ENCODE peak calls at places on chromosomes 11 and 22, in nine cellular contexts. One of them, this sample, is unnamed.

GRCh38 chr11:110279881-110280280 is 16.5 kb downstream of the RDX start:
- DNase-seq in fibroblast of lung: no peak
- DNase-seq in brain microvascular endothelial cell: no peak
- DNase-seq in thyroid gland: no peak
- DNase-seq in HFF-Myc: no peak
- DNase-seq in transverse colon: no peak
- DNase-seq in MM.1S: no peak
- DNase-seq in left lung: no peak
- DNase-seq in GM06990: no peak
- DNase-seq in this sample: no peak

GRCh38 chr11:129237456-129237855 is 45.3 kb upstream of the ARHGAP32 start:
- DNase-seq in fibroblast of lung: no peak
- DNase-seq in brain microvascular endothelial cell: no peak
- DNase-seq in thyroid gland: no peak
- DNase-seq in HFF-Myc: no peak
- DNase-seq in transverse colon: no peak
- DNase-seq in MM.1S: no peak
- DNase-seq in left lung: no peak
- DNase-seq in GM06990: no peak
- DNase-seq in this sample: no peak

GRCh38 chr11:94884322-94884721 is 89.0 kb downstream of the CWC15 start:
- DNase-seq in fibroblast of lung: no peak
- DNase-seq in brain microvascular endothelial cell: no peak
- DNase-seq in thyroid gland: no peak
- DNase-seq in HFF-Myc: no peak
- DNase-seq in transverse colon: no peak
- DNase-seq in MM.1S: no peak
- DNase-seq in left lung: no peak
- DNase-seq in GM06990: no peak
- DNase-seq in this sample: no peak

GRCh38 chr11:134949121-134949591 is 537.1 kb upstream of the B3GAT1 start:
- DNase-seq in fibroblast of lung: peak
- DNase-seq in brain microvascular endothelial cell: peak
- DNase-seq in thyroid gland: peak
- DNase-seq in HFF-Myc: peak
- DNase-seq in transverse colon: no peak
- DNase-seq in MM.1S: no peak
- DNase-seq in left lung: no peak
- DNase-seq in GM06990: no peak
- DNase-seq in this sample: peak

GRCh38 chr22:49777569-49778250 is 50.0 kb downstream of the BRD1 start:
- DNase-seq in fibroblast of lung: no peak
- DNase-seq in brain microvascular endothelial cell: no peak
- DNase-seq in thyroid gland: no peak
- DNase-seq in HFF-Myc: no peak
- DNase-seq in transverse colon: no peak
- DNase-seq in MM.1S: no peak
- DNase-seq in left lung: no peak
- DNase-seq in GM06990: no peak
- DNase-seq in this sample: no peak

GRCh38 chr11:128210148-128210940 is 377.0 kb downstream of the ETS1 start:
- DNase-seq in fibroblast of lung: peak
- DNase-seq in brain microvascular endothelial cell: peak
- DNase-seq in thyroid gland: peak
- DNase-seq in HFF-Myc: peak
- DNase-seq in transverse colon: peak
- DNase-seq in MM.1S: no peak
- DNase-seq in left lung: no peak
- DNase-seq in GM06990: no peak
- DNase-seq in this sample: peak

GRCh38 chr11:124766156-124766555 is 4.1 kb upstream of the ESAM start:
- DNase-seq in fibroblast of lung: no peak
- DNase-seq in brain microvascular endothelial cell: no peak
- DNase-seq in thyroid gland: no peak
- DNase-seq in HFF-Myc: no peak
- DNase-seq in transverse colon: no peak
- DNase-seq in MM.1S: no peak
- DNase-seq in left lung: no peak
- DNase-seq in GM06990: no peak
- DNase-seq in this sample: no peak

GRCh38 chr11:12159351-12160099 is 49.1 kb downstream of the MICAL2 start:
- DNase-seq in fibroblast of lung: peak
- DNase-seq in brain microvascular endothelial cell: peak
- DNase-seq in thyroid gland: no peak
- DNase-seq in HFF-Myc: peak
- DNase-seq in transverse colon: no peak
- DNase-seq in MM.1S: no peak
- DNase-seq in left lung: peak
- DNase-seq in GM06990: no peak
- DNase-seq in this sample: peak

DNA sequence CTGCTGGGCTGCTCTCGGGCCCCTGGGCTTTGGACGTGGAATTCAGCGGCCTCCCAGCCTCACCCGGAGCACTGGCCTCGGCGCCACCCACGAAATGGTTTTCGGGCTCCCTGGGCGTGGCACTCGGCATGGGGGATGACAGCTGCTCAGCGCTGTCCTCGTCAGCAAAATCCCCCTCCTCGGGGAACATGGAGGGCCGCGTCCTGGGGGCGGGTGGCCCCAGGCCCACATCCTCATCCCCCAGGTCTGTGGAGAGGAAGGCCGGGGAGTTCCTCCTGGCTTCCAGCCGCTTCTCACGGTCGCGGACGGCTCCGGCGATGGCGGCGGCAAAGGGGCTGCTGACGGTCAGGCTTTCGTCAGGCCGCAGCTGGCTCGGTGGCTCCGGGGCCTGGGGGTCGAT is 88.4 kb downstream of the CTTN start:
- DNase-seq in fibroblast of lung: no peak
- DNase-seq in brain microvascular endothelial cell: no peak
- DNase-seq in thyroid gland: no peak
- DNase-seq in HFF-Myc: no peak
- DNase-seq in transverse colon: no peak
- DNase-seq in MM.1S: no peak
- DNase-seq in left lung: no peak
- DNase-seq in GM06990: no peak
- DNase-seq in this sample: no peak
- TF ChIP-seq CTCF in fibroblast of lung: no peak
- TF ChIP-seq CTCF in brain microvascular endothelial cell: no peak
- TF ChIP-seq CTCF in thyroid gland: no peak
- TF ChIP-seq CTCF in HFF-Myc: no peak
- TF ChIP-seq CTCF in transverse colon: no peak
- TF ChIP-seq CTCF in MM.1S: no peak
- TF ChIP-seq CTCF in left lung: no peak
- TF ChIP-seq CTCF in GM06990: no peak
- TF ChIP-seq CTCF in this sample: no peak

GRCh38 chr11:64864135-64864472 is 14.3 kb downstream of the EHD1 start:
- DNase-seq in fibroblast of lung: no peak
- DNase-seq in brain microvascular endothelial cell: no peak
- DNase-seq in thyroid gland: no peak
- DNase-seq in HFF-Myc: no peak
- DNase-seq in transverse colon: no peak
- DNase-seq in MM.1S: no peak
- DNase-seq in left lung: no peak
- DNase-seq in GM06990: no peak
- DNase-seq in this sample: no peak

GRCh38 chr11:64865286-64866172 is 12.9 kb downstream of the EHD1 start:
- DNase-seq in fibroblast of lung: peak
- DNase-seq in brain microvascular endothelial cell: peak
- DNase-seq in thyroid gland: peak
- DNase-seq in HFF-Myc: no peak
- DNase-seq in transverse colon: no peak
- DNase-seq in MM.1S: peak
- DNase-seq in left lung: no peak
- DNase-seq in GM06990: peak
- DNase-seq in this sample: peak

GRCh38 chr11:64866173-64866491 is 12.3 kb downstream of the EHD1 start:
- DNase-seq in fibroblast of lung: no peak
- DNase-seq in brain microvascular endothelial cell: no peak
- DNase-seq in thyroid gland: no peak
- DNase-seq in HFF-Myc: no peak
- DNase-seq in transverse colon: no peak
- DNase-seq in MM.1S: no peak
- DNase-seq in left lung: no peak
- DNase-seq in GM06990: no peak
- DNase-seq in this sample: no peak

GRCh38 chr11:64863381-64864060 is 14.9 kb downstream of the EHD1 start:
- DNase-seq in fibroblast of lung: peak
- DNase-seq in brain microvascular endothelial cell: no peak
- DNase-seq in thyroid gland: no peak
- DNase-seq in HFF-Myc: no peak
- DNase-seq in transverse colon: no peak
- DNase-seq in MM.1S: no peak
- DNase-seq in left lung: no peak
- DNase-seq in GM06990: no peak
- DNase-seq in this sample: no peak

GRCh38 chr11:64864473-64865285 is 13.7 kb downstream of the EHD1 start:
- DNase-seq in fibroblast of lung: peak
- DNase-seq in brain microvascular endothelial cell: peak
- DNase-seq in thyroid gland: no peak
- DNase-seq in HFF-Myc: no peak
- DNase-seq in transverse colon: peak
- DNase-seq in MM.1S: no peak
- DNase-seq in left lung: peak
- DNase-seq in GM06990: peak
- DNase-seq in this sample: peak
- H3K4me3 ChIP-seq in fibroblast of lung: peak
- H3K4me3 ChIP-seq in brain microvascular endothelial cell: no peak
- H3K4me3 ChIP-seq in thyroid gland: no peak
- H3K4me3 ChIP-seq in HFF-Myc: no peak
- H3K4me3 ChIP-seq in transverse colon: peak
- H3K4me3 ChIP-seq in MM.1S: no peak
- H3K4me3 ChIP-seq in left lung: peak
- H3K4me3 ChIP-seq in GM06990: peak
- H3K4me3 ChIP-seq in this sample: no peak

GRCh38 chr22:29093501-29093921 is 20.7 kb downstream of the KREMEN1 start:
- DNase-seq in fibroblast of lung: peak
- DNase-seq in brain microvascular endothelial cell: no peak
- DNase-seq in thyroid gland: peak
- DNase-seq in HFF-Myc: peak
- DNase-seq in transverse colon: no peak
- DNase-seq in MM.1S: no peak
- DNase-seq in left lung: no peak
- DNase-seq in GM06990: no peak
- DNase-seq in this sample: peak

GRCh38 chr22:29095459-29095858 is 22.6 kb downstream of the KREMEN1 start:
- DNase-seq in fibroblast of lung: no peak
- DNase-seq in brain microvascular endothelial cell: no peak
- DNase-seq in thyroid gland: no peak
- DNase-seq in HFF-Myc: no peak
- DNase-seq in transverse colon: no peak
- DNase-seq in MM.1S: no peak
- DNase-seq in left lung: no peak
- DNase-seq in GM06990: no peak
- DNase-seq in this sample: no peak

GRCh38 chr22:29092243-29092642 is 19.4 kb downstream of the KREMEN1 start:
- DNase-seq in fibroblast of lung: no peak
- DNase-seq in brain microvascular endothelial cell: no peak
- DNase-seq in thyroid gland: no peak
- DNase-seq in HFF-Myc: no peak
- DNase-seq in transverse colon: no peak
- DNase-seq in MM.1S: no peak
- DNase-seq in left lung: no peak
- DNase-seq in GM06990: no peak
- DNase-seq in this sample: no peak

GRCh38 chr22:29093980-29094379 is 21.1 kb downstream of the KREMEN1 start:
- DNase-seq in fibroblast of lung: peak
- DNase-seq in brain microvascular endothelial cell: no peak
- DNase-seq in thyroid gland: peak
- DNase-seq in HFF-Myc: no peak
- DNase-seq in transverse colon: no peak
- DNase-seq in MM.1S: no peak
- DNase-seq in left lung: no peak
- DNase-seq in GM06990: no peak
- DNase-seq in this sample: no peak

GRCh38 chr22:29093030-29093429 is 20.2 kb downstream of the KREMEN1 start:
- DNase-seq in fibroblast of lung: no peak
- DNase-seq in brain microvascular endothelial cell: no peak
- DNase-seq in thyroid gland: no peak
- DNase-seq in HFF-Myc: no peak
- DNase-seq in transverse colon: no peak
- DNase-seq in MM.1S: no peak
- DNase-seq in left lung: no peak
- DNase-seq in GM06990: no peak
- DNase-seq in this sample: no peak
- TF ChIP-seq CTCF in fibroblast of lung: no peak
- TF ChIP-seq CTCF in brain microvascular endothelial cell: no peak
- TF ChIP-seq CTCF in thyroid gland: no peak
- TF ChIP-seq CTCF in HFF-Myc: no peak
- TF ChIP-seq CTCF in transverse colon: no peak
- TF ChIP-seq CTCF in MM.1S: no peak
- TF ChIP-seq CTCF in left lung: no peak
- TF ChIP-seq CTCF in GM06990: no peak
- TF ChIP-seq CTCF in this sample: no peak

GRCh38 chr11:116731821-116732739 is 40.7 kb downstream of the BUD13 start:
- DNase-seq in fibroblast of lung: no peak
- DNase-seq in brain microvascular endothelial cell: no peak
- DNase-seq in thyroid gland: no peak
- DNase-seq in HFF-Myc: no peak
- DNase-seq in transverse colon: no peak
- DNase-seq in MM.1S: no peak
- DNase-seq in left lung: peak
- DNase-seq in GM06990: no peak
- DNase-seq in this sample: no peak

GRCh38 chr11:116731097-116731761 is 41.6 kb downstream of the BUD13 start:
- DNase-seq in fibroblast of lung: peak
- DNase-seq in brain microvascular endothelial cell: no peak
- DNase-seq in thyroid gland: no peak
- DNase-seq in HFF-Myc: no peak
- DNase-seq in transverse colon: no peak
- DNase-seq in MM.1S: no peak
- DNase-seq in left lung: peak
- DNase-seq in GM06990: no peak
- DNase-seq in this sample: no peak

GRCh38 chr11:116729501-116730240 is 43.1 kb downstream of the BUD13 start:
- DNase-seq in fibroblast of lung: no peak
- DNase-seq in brain microvascular endothelial cell: no peak
- DNase-seq in thyroid gland: no peak
- DNase-seq in HFF-Myc: no peak
- DNase-seq in transverse colon: no peak
- DNase-seq in MM.1S: no peak
- DNase-seq in left lung: peak
- DNase-seq in GM06990: no peak
- DNase-seq in this sample: no peak

GRCh38 chr11:116730568-116730967 is 42.2 kb downstream of the BUD13 start:
- DNase-seq in fibroblast of lung: peak
- DNase-seq in brain microvascular endothelial cell: no peak
- DNase-seq in thyroid gland: no peak
- DNase-seq in HFF-Myc: no peak
- DNase-seq in transverse colon: no peak
- DNase-seq in MM.1S: no peak
- DNase-seq in left lung: peak
- DNase-seq in GM06990: no peak
- DNase-seq in this sample: no peak

DNA sequence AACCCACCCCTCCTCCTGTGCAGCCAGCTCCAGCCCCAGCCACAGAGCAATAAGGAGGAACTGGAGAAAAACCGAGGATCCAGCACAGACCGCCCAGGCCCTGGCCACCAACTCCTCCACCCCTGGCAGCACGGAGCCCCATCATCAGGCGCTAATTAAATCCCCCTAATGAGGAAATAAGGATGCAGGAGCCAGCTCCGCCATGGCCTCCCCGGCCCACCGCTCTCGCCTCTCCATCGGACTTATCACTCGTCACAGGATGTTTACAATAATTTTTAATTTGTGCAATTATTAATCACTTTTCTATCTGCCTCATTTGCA is 42.6 kb downstream of the BUD13 start:
- DNase-seq in fibroblast of lung: no peak
- DNase-seq in brain microvascular endothelial cell: no peak
- DNase-seq in thyroid gland: no peak
- DNase-seq in HFF-Myc: no peak
- DNase-seq in transverse colon: no peak
- DNase-seq in MM.1S: no peak
- DNase-seq in left lung: no peak
- DNase-seq in GM06990: no peak
- DNase-seq in this sample: no peak
- H3K4me3 ChIP-seq in fibroblast of lung: no peak
- H3K4me3 ChIP-seq in brain microvascular endothelial cell: no peak
- H3K4me3 ChIP-seq in thyroid gland: no peak
- H3K4me3 ChIP-seq in HFF-Myc: no peak
- H3K4me3 ChIP-seq in transverse colon: no peak
- H3K4me3 ChIP-seq in MM.1S: no peak
- H3K4me3 ChIP-seq in left lung: no peak
- H3K4me3 ChIP-seq in GM06990: no peak
- H3K4me3 ChIP-seq in this sample: no peak